ENCODE peak calls at places on chromosomes 16 and 17, in four cellular contexts. A is CD4-positive, alpha-beta memory T cell; Q is dorsolateral prefrontal cortex; C is mesenchymal stem cell. P is an unnamed sample.

GRCh38 chr17:17107281-17107680 is 65.0 kb downstream of the MPRIP start:
- DNase-seq in A (no peak), Q (no peak), C (no peak), P (no peak)

GRCh38 chr16:10827691-10828341 is 9.2 kb upstream of the TVP23A start:
- DNase-seq in A (no peak), Q (no peak), C (no peak), P (no peak)

GRCh38 chr17:41664587-41665565 is 23.8 kb upstream of the EIF1 start:
- DNase-seq in A (no peak), Q (no peak), C (no peak), P (no peak)

GRCh38 chr17:49676276-49676868 is 1.5 kb downstream of the SPOP start:
- DNase-seq in A (peak), Q (no peak), C (peak), P (no peak)

GRCh38 chr16:86118467-86119307 is 219.7 kb downstream of the IRF8 start:
- DNase-seq in A (no peak), Q (no peak), C (peak), P (no peak)

GRCh38 chr16:75262104-75262799 is 10.8 kb upstream of the BCAR1 start:
- DNase-seq in A (no peak), Q (no peak), C (no peak), P (no peak)

GRCh38 chr16:10594312-10594950 is 14.0 kb upstream of the EMP2 start:
- DNase-seq in A (no peak), Q (no peak), C (no peak), P (no peak)

GRCh38 chr16:57893559-57894389 is 77.2 kb downstream of the CNGB1 start:
- DNase-seq in A (no peak), Q (no peak), C (peak), P (no peak)

GRCh38 chr17:27907976-27908558 is 14.9 kb upstream of the LYRM9 start:
- DNase-seq in A (no peak), Q (no peak), C (no peak), P (no peak)

P was measured in stimulated activated naive CD8-positive, alpha-beta T cell treated with anti-CD3 and anti-CD28 coated beads, Interleukin-15, Interleukin-2, amounts not matched to agents 100 U/mL and 50 U/mL, for 24 hours.